ENCODE peak calls at places on chromosomes 16 and 17, in six cellular contexts. X, Y, Z, T, C and O are unnamed samples. For H3K4me1 and H3K9me3, the result is how much of the 10 kb centered on the place peaks cover.

GRCh38 chr17:7712111-7712771 is 5.3 kb upstream of the DNAH2 start:
- DNase-seq in X (no peak), Y (no peak), Z (no peak), T (no peak), C (no peak), O (no peak)

GRCh38 chr16:55255890-55256289 is 68.1 kb upstream of the IRX6 start:
- DNase-seq in X (peak), Y (no peak), Z (no peak), T (no peak), C (no peak), O (no peak)

GRCh38 chr17:7263071-7263800 is 958 bp upstream of the CLDN7 start:
- DNase-seq in X (no peak), Y (no peak), Z (no peak), T (peak), C (no peak), O (no peak)

GRCh38 chr17:57888311-57889216 is 38.7 kb upstream of the MRPS23 start:
- DNase-seq in X (no peak), Y (no peak), Z (no peak), T (no peak), C (no peak), O (no peak)

GRCh38 chr17:39973496-39973895 is 7.1 kb upstream of the PSMD3 start:
- DNase-seq in X (no peak), Y (no peak), Z (no peak), T (no peak), C (no peak), O (no peak)

GRCh38 chr16:89370081-89370511 is 120.3 kb downstream of the ANKRD11 start:
- DNase-seq in X (no peak), Y (no peak), Z (peak), T (no peak), C (no peak), O (no peak)

GRCh38 chr16:695355-696089 is 5.3 kb upstream of the WDR24 start:
- DNase-seq in X (peak), Y (peak), Z (no peak), T (peak), C (no peak), O (no peak)

GRCh38 chr17:75979705-75980187 is 706 bp downstream of the TEN1 start:
- DNase-seq in X (no peak), Y (no peak), Z (no peak), T (no peak), C (no peak), O (no peak)

GRCh38 chr16:1408171-1408837 is 6.2 kb downstream of the UNKL start:
- DNase-seq in X (peak), Y (peak), Z (peak), T (peak), C (peak), O (peak)

GRCh38 chr16:71528863-71529262 is 2.6 kb downstream of the CHST4 start:
- DNase-seq in X (no peak), Y (no peak), Z (no peak), T (no peak), C (no peak), O (no peak)

GRCh38 chr16:69724414-69724873 is 1.9 kb downstream of the NQO1 start:
- DNase-seq in X (no peak), Y (no peak), Z (no peak), T (no peak), C (no peak), O (no peak)

GRCh38 chr16:69693916-69694315 is 32.4 kb downstream of the NQO1 start:
- DNase-seq in X (no peak), Y (no peak), Z (no peak), T (no peak), C (no peak), O (no peak)

GRCh38 chr16:17171250-17172143 is 299.3 kb downstream of the XYLT1 start:
- DNase-seq in X (no peak), Y (no peak), Z (no peak), T (no peak), C (no peak), O (no peak)

GRCh38 chr17:74147436-74147835 is 56.0 kb upstream of the RPL38 start:
- DNase-seq in X (no peak), Y (peak), Z (no peak), T (no peak), C (no peak), O (no peak)

GRCh38 chr17:49146620-49147306 is 14.2 kb downstream of the B4GALNT2 start:
- DNase-seq in X (no peak), Y (no peak), Z (no peak), T (no peak), C (no peak), O (no peak)

GRCh38 chr16:30723725-30724355 is 24.4 kb upstream of the PHKG2 start:
- DNase-seq in X (no peak), Y (no peak), Z (no peak), T (no peak), C (no peak), O (no peak)

GRCh38 chr16:73549960-73550359 is 502.0 kb upstream of the ZFHX3 start:
- DNase-seq in X (peak), Y (no peak), Z (no peak), T (no peak), C (no peak), O (no peak)

GRCh38 chr17:50424246-50425000 is 1.6 kb upstream of the ACSF2 start:
- DNase-seq in X (no peak), Y (no peak), Z (no peak), T (no peak), C (no peak), O (no peak)

GRCh38 chr17:60049936-60050335 is 28.8 kb downstream of the HEATR6 start:
- DNase-seq in X (no peak), Y (no peak), Z (no peak), T (no peak), C (no peak), O (no peak)

GRCh38 chr17:6699997-6700947 is 12.9 kb downstream of the SLC13A5 start:
- DNase-seq in X (no peak), Y (peak), Z (no peak), T (no peak), C (no peak), O (no peak)

GRCh38 chr17:45306623-45307022 is 10.2 kb downstream of the MAP3K14 start:
- DNase-seq in X (no peak), Y (no peak), Z (no peak), T (no peak), C (no peak), O (no peak)
- H3K4me1 ChIP-seq in X (under half), Y (half or more), Z (half or more), T (under half), C (half or more), O (under half)

DNA sequence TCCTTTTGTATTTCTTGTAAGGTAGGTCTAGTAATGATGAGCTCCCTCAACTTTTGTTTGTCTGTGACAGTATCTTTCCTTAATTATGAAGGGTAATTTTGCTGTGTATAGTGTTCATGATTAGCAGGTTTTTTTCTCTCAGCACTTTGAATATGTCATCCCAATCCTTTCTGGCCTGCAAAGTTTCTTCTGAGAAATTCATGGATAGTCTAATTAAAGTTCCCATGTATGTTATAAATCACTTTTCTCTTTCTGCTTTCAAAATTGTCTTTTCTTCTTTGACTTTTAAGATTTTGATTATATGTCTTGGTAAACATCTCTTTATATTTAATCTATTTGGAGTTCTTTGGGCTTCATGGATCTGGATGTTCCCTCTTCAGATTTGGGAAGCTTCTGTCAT is 54.3 kb upstream of the ZKSCAN2 start:
- DNase-seq in X (no peak), Y (no peak), Z (no peak), T (no peak), C (no peak), O (no peak)
- H3K9me3 ChIP-seq in X (under half), Y (under half), Z (under half), T (under half), C (under half), O (under half)

GRCh38 chr17:34389343-34389742 is 26.3 kb upstream of the CCL1 start:
- DNase-seq in X (no peak), Y (no peak), Z (no peak), T (no peak), C (no peak), O (no peak)

GRCh38 chr17:34387566-34387965 is 24.5 kb upstream of the CCL1 start:
- DNase-seq in X (no peak), Y (no peak), Z (no peak), T (no peak), C (no peak), O (no peak)

GRCh38 chr17:34393401-34393800 is 30.4 kb upstream of the CCL1 start:
- DNase-seq in X (no peak), Y (no peak), Z (no peak), T (no peak), C (no peak), O (no peak)

GRCh38 chr17:34391241-34391640 is 28.2 kb upstream of the CCL1 start:
- DNase-seq in X (no peak), Y (no peak), Z (no peak), T (no peak), C (no peak), O (no peak)

DNA sequence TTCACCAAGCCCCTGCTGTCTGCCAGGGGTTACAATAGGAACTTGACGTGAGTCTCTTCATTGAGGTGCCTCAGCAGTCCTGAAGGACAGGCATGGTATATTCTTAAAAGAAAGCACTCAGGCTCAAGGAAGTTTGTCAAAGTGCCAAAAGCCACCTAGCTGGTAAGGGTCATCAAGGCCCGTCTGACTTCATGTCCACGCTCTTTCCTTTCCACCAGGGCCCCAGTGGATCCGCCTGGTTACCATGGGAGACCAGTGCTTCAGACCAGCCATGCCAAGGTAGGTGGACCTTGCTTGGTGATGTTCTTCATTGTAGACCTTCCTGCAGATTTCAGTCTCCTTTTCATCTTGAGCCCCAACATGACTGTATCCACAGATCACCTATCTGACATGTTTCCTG is 27.6 kb upstream of the CCL1 start:
- DNase-seq in X (no peak), Y (no peak), Z (no peak), T (no peak), C (no peak), O (no peak)
- TF ChIP-seq CTCF in X (no peak), Y (no peak), Z (no peak), T (no peak), C (no peak), O (no peak)

GRCh38 chr17:52536466-52536865 is 378.0 kb upstream of the CA10 start:
- DNase-seq in X (no peak), Y (no peak), Z (peak), T (no peak), C (no peak), O (no peak)
- H3K4me1 ChIP-seq in X (under half), Y (under half), Z (under half), T (under half), C (under half), O (under half)

GRCh38 chr17:5099271-5099670 is 12.4 kb downstream of the ZNF232 start:
- DNase-seq in X (no peak), Y (peak), Z (no peak), T (no peak), C (no peak), O (no peak)
- H3K9me3 ChIP-seq in X (under half), Y (under half), Z (under half), T (under half), C (under half), O (under half)

GRCh38 chr17:41510251-41511065 is 5.0 kb upstream of the KRT13 start:
- DNase-seq in X (no peak), Y (no peak), Z (no peak), T (no peak), C (no peak), O (no peak)
- TF ChIP-seq CTCF in X (no peak), Y (no peak), Z (no peak), T (no peak), C (no peak), O (no peak)

DNA sequence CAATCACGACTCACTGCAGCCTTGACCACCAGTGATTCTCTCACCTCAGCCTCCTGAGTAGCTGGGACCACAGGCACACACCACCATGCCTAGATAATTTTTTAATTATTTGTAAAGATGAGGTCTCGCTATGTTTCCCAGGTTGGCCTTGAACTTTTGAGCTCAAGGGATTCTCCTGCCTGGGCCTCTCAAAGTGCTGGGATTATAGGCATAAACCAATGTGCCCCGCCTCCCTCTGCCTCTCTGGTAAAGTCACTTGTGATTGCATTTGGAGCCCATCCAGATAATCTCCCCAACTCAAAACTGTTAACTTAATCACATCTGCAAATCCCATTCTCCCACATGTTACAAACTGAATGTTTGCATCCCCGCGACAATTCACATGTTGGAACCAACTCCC is 11.8 kb upstream of the PECAM1 start:
- DNase-seq in X (no peak), Y (no peak), Z (no peak), T (no peak), C (no peak), O (no peak)
- H3K4me1 ChIP-seq in X (under half), Y (under half), Z (under half), T (under half), C (under half), O (under half)

DNA sequence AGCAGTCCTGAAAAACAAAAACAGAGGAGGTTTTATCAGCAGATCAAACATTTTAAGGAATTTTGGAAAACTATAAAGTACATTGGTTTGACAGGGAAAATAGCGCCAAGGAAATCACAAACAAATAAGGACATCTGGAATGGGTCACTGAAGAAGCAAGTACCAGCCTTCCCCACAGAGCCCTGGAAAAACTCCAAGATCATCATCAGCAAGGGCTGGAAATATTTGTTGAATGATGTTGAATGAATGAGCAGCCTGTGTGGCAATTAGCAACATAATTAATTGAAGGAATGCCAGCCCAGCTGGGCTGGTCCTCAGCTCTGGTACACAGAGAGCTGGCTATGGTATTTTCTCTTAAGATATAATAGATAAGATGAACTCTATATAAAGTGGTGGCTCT is 290.4 kb downstream of the HS3ST3A1 start:
- DNase-seq in X (no peak), Y (no peak), Z (no peak), T (peak), C (no peak), O (no peak)
- H3K9me3 ChIP-seq in X (under half), Y (under half), Z (under half), T (under half), C (under half), O (under half)

GRCh38 chr16:21164521-21165168 is 6.2 kb downstream of the LDAF1 start:
- DNase-seq in X (no peak), Y (no peak), Z (no peak), T (no peak), C (no peak), O (no peak)
- TF ChIP-seq CTCF in X (no peak), Y (no peak), Z (no peak), T (no peak), C (no peak), O (no peak)